ENCODE peak calls at places on chromosomes 11 and 22, in seven cellular contexts. Q, L, C, K, Y, H and J are unnamed samples. For H3K4me1, the result is how much of the 10 kb centered on the place peaks cover.

GRCh38 chr11:12005476-12005875 is 3.0 kb downstream of the DKK3 start:
- DNase-seq in Q (no peak), L (no peak), C (no peak), K (no peak), Y (no peak), H (no peak), J (no peak)

GRCh38 chr11:35419713-35420333 is 465 bp upstream of the SLC1A2 start:
- DNase-seq in Q (no peak), L (no peak), C (no peak), K (no peak), Y (no peak), H (no peak), J (no peak)

GRCh38 chr11:109303342-109303741 is 118.6 kb upstream of the C11orf87 start:
- DNase-seq in Q (no peak), L (no peak), C (no peak), K (no peak), Y (no peak), H (no peak), J (no peak)

GRCh38 chr11:32435152-32435480 is 223 bp downstream of the WT1 start:
- DNase-seq in Q (no peak), L (no peak), C (no peak), K (peak), Y (no peak), H (no peak), J (no peak)

GRCh38 chr11:5339771-5340322 is 3.5 kb downstream of the OR51B5 start:
- DNase-seq in Q (no peak), L (no peak), C (no peak), K (no peak), Y (no peak), H (no peak), J (no peak)

GRCh38 chr11:101127699-101128570 is 1.7 kb downstream of the PGR start:
- DNase-seq in Q (peak), L (peak), C (no peak), K (no peak), Y (peak), H (no peak), J (no peak)

GRCh38 chr11:74673956-74674355 is 57.3 kb downstream of the CHRDL2 start:
- DNase-seq in Q (no peak), L (no peak), C (no peak), K (no peak), Y (no peak), H (no peak), J (no peak)

GRCh38 chr11:88259431-88259830 is 78.1 kb downstream of the CTSC start:
- DNase-seq in Q (no peak), L (no peak), C (no peak), K (no peak), Y (no peak), H (no peak), J (no peak)

GRCh38 chr22:49826603-49827306 is 918 bp downstream of the BRD1 start:
- DNase-seq in Q (peak), L (peak), C (no peak), K (no peak), Y (peak), H (no peak), J (peak)

GRCh38 chr11:113856966-113857759 is 18.2 kb downstream of the USP28 start:
- DNase-seq in Q (no peak), L (no peak), C (no peak), K (no peak), Y (no peak), H (no peak), J (no peak)

GRCh38 chr11:10328314-10329090 is 23.6 kb downstream of the ADM start:
- DNase-seq in Q (peak), L (no peak), C (no peak), K (no peak), Y (no peak), H (no peak), J (peak)

GRCh38 chr11:58923300-58923788 is 15.9 kb upstream of the GLYATL1 start:
- DNase-seq in Q (no peak), L (no peak), C (no peak), K (no peak), Y (no peak), H (no peak), J (peak)

GRCh38 chr22:29313126-29314071 is 2.1 kb downstream of the RASL10A start:
- DNase-seq in Q (peak), L (peak), C (no peak), K (no peak), Y (peak), H (no peak), J (peak)

GRCh38 chr22:45897736-45898135 is 79.2 kb downstream of the WNT7B start:
- DNase-seq in Q (no peak), L (no peak), C (no peak), K (no peak), Y (no peak), H (no peak), J (no peak)

GRCh38 chr11:100929377-100929776 is 200.2 kb downstream of the PGR start:
- DNase-seq in Q (no peak), L (no peak), C (no peak), K (no peak), Y (no peak), H (no peak), J (no peak)

GRCh38 chr11:61560751-61561150 is 20.1 kb downstream of the SYT7 start:
- DNase-seq in Q (no peak), L (no peak), C (no peak), K (no peak), Y (no peak), H (no peak), J (no peak)

GRCh38 chr11:44361883-44362282 is 51.9 kb upstream of the ALX4 start:
- DNase-seq in Q (no peak), L (no peak), C (no peak), K (no peak), Y (peak), H (no peak), J (no peak)

GRCh38 chr11:111565111-111565720 is 24.7 kb downstream of the LAYN start:
- DNase-seq in Q (peak), L (no peak), C (no peak), K (peak), Y (peak), H (no peak), J (peak)

GRCh38 chr11:64055077-64055476 is 19.3 kb downstream of the FLRT1 start:
- DNase-seq in Q (no peak), L (no peak), C (no peak), K (no peak), Y (no peak), H (no peak), J (no peak)

GRCh38 chr11:94934362-94934761 is 39.0 kb downstream of the CWC15 start:
- DNase-seq in Q (no peak), L (no peak), C (no peak), K (no peak), Y (no peak), H (no peak), J (no peak)

GRCh38 chr11:43644626-43645299 is 35.8 kb upstream of the HSD17B12 start:
- DNase-seq in Q (peak), L (no peak), C (no peak), K (no peak), Y (no peak), H (no peak), J (peak)

GRCh38 chr11:35165416-35166368 is 26.7 kb downstream of the CD44 start:
- DNase-seq in Q (peak), L (no peak), C (no peak), K (no peak), Y (no peak), H (peak), J (peak)

GRCh38 chr11:6746086-6746618 is 25.6 kb downstream of the OR2AG2 start:
- DNase-seq in Q (no peak), L (no peak), C (no peak), K (no peak), Y (no peak), H (no peak), J (peak)

GRCh38 chr22:49185312-49185969 is 642.2 kb downstream of the BRD1 start:
- DNase-seq in Q (no peak), L (peak), C (no peak), K (no peak), Y (no peak), H (no peak), J (no peak)

GRCh38 chr11:96376796-96377195 is 12.9 kb downstream of the CCDC82 start:
- DNase-seq in Q (no peak), L (no peak), C (no peak), K (no peak), Y (no peak), H (no peak), J (no peak)

GRCh38 chr11:35065566-35065965 is 73.4 kb upstream of the CD44 start:
- DNase-seq in Q (no peak), L (no peak), C (no peak), K (no peak), Y (peak), H (no peak), J (no peak)

GRCh38 chr22:37449281-37449680 is 22.0 kb upstream of the ELFN2 start:
- DNase-seq in Q (no peak), L (no peak), C (no peak), K (no peak), Y (no peak), H (no peak), J (no peak)

GRCh38 chr22:38860291-38861169 is 11.5 kb downstream of the CBX6 start:
- DNase-seq in Q (no peak), L (peak), C (no peak), K (no peak), Y (no peak), H (no peak), J (no peak)

GRCh38 chr22:37569009-37569920 is 9.0 kb downstream of the CDC42EP1 start:
- DNase-seq in Q (no peak), L (peak), C (no peak), K (no peak), Y (no peak), H (peak), J (peak)

GRCh38 chr11:73145986-73146575 is 4.0 kb upstream of the FCHSD2 start:
- DNase-seq in Q (no peak), L (no peak), C (no peak), K (no peak), Y (no peak), H (no peak), J (no peak)
- H3K4me1 ChIP-seq in Q (under half), L (under half), C (half or more), K (under half), Y (under half), H (under half), J (under half)

DNA sequence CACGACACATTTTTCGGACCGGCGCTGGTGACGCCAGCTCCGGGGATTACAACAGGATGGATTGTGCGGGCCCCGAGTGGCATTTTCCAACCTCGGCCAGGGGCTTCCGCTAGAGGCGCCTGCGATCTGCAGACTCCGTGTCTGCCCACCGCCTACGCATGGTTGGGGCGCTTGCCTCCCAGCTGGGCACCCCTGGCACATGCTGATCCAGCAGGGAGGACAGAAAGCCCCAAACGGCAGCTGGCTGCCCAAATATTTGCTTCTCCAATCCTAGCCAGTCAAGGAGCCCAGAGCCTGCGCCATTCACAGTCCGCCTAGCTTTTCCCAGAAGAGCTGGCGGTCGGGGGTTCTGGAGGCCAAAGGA is 418.0 kb downstream of the SOX6 start:
- DNase-seq in Q (no peak), L (no peak), C (no peak), K (no peak), Y (no peak), H (no peak), J (no peak)
- H3K4me3 ChIP-seq in Q (no peak), L (no peak), C (peak), K (no peak), Y (no peak), H (no peak), J (no peak)

GRCh38 chr22:41446057-41446501 is 522 bp downstream of the TOB2 start:
- DNase-seq in Q (no peak), L (peak), C (no peak), K (no peak), Y (peak), H (peak), J (no peak)
- H3K4me1 ChIP-seq in Q (under half), L (under half), C (under half), K (under half), Y (under half), H (under half), J (under half)

GRCh38 chr11:104917259-104918112 is 19.2 kb upstream of the CASP12 start:
- DNase-seq in Q (no peak), L (no peak), C (no peak), K (no peak), Y (no peak), H (no peak), J (peak)

GRCh38 chr11:104916442-104916841 is 18.2 kb upstream of the CASP12 start:
- DNase-seq in Q (no peak), L (no peak), C (no peak), K (no peak), Y (no peak), H (no peak), J (peak)

GRCh38 chr11:104918113-104918824 is 20.0 kb upstream of the CASP12 start:
- DNase-seq in Q (no peak), L (no peak), C (no peak), K (no peak), Y (no peak), H (no peak), J (peak)
- H3K4me3 ChIP-seq in Q (no peak), L (peak), C (peak), K (peak), Y (peak), H (peak), J (peak)

GRCh38 chr11:112610996-112611795 is 350.0 kb upstream of the NCAM1 start:
- DNase-seq in Q (no peak), L (no peak), C (no peak), K (no peak), Y (no peak), H (no peak), J (no peak)
- H3K4me1 ChIP-seq in Q (under half), L (under half), C (under half), K (under half), Y (under half), H (under half), J (under half)

DNA sequence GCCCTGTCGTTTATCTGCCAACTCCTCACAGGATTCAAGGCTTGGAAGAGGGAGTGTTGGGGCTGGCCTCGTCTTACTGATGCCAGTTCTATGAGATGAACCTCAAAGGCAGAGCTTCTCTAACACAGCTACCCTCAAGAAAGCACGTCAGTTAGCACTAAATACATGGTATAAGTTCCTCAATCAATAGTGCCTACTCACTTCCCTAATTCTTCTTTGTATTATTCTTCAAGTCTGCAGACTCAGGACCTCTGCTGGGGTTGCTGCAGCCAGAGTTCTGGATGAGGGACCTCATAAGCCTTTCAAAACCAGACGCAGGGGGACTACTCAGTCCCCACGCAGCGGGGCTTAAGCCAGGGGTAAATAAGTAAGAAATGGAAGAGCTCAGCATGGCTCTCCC is 118.4 kb downstream of the VPREB1 start:
- DNase-seq in Q (no peak), L (no peak), C (no peak), K (no peak), Y (no peak), H (no peak), J (no peak)
- H3K4me3 ChIP-seq in Q (no peak), L (no peak), C (no peak), K (no peak), Y (no peak), H (no peak), J (no peak)

DNA sequence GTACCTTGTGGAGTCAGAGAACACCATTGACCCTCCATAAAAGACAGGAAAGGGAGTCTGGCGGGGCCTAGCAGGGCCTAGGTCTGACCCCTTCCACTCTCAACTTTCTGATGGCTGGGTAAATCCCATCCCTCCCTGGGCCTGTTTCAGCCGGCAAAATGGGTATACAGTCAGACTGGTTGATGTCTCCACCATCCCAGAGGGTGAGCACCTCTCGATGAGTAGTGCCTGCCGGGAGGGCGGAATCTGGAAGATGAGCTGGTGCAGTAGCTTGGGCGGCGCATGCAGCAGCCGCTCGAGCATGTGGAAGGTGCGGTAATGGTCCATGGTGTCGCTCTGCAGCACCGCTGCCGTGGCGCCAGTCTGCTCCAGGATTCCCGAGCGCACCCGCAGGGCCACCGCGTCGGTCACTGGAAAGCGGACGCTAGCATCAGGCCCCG is 528 bp downstream of the FIBP start:
- DNase-seq in Q (no peak), L (no peak), C (no peak), K (no peak), Y (no peak), H (no peak), J (no peak)
- H3K4me1 ChIP-seq in Q (under half), L (under half), C (half or more), K (under half), Y (under half), H (half or more), J (under half)

DNA sequence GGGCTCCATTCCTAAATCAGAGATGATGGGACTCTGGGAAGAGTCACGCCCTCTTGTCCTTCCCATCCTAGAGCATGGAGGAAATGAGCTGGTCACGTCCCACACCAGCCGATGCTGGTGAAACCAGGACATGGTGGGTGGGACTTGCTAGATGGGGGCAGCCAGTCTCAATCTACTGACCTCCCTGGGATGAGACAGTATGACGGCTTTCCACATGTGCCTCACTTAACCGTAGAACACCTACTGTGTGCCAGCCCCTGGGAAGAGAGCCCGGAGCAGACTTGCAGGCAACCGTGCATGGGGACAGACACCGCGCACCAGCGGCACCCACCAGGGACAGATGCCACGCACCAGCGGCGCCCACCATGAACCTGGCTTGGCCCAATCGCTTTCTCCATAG is 3.8 kb downstream of the OSBPL5 start:
- DNase-seq in Q (no peak), L (peak), C (no peak), K (no peak), Y (peak), H (peak), J (no peak)
- H3K4me3 ChIP-seq in Q (no peak), L (peak), C (peak), K (no peak), Y (peak), H (peak), J (no peak)